ENCODE peak calls at places on chromosomes 4 and X, in seven cellular contexts. Q, U, X, W, B, I and L are unnamed samples.

GRCh38 chrX:47497274-47497673 is 14.3 kb upstream of the ZNF41 start:
- DNase-seq in Q (no peak), U (no peak), X (no peak), W (peak), B (peak), I (no peak), L (no peak)

GRCh38 chrX:43804021-43804420 is 78.2 kb downstream of the MAOB start:
- DNase-seq in Q (no peak), U (no peak), X (no peak), W (no peak), B (no peak), I (no peak), L (no peak)

GRCh38 chr4:146975535-146975934 is 29.9 kb upstream of the TTC29 start:
- DNase-seq in Q (no peak), U (no peak), X (no peak), W (no peak), B (peak), I (no peak), L (no peak)

GRCh38 chr4:133316874-133317273 is 167.8 kb downstream of the PCDH10 start:
- DNase-seq in Q (no peak), U (no peak), X (no peak), W (peak), B (no peak), I (no peak), L (no peak)

GRCh38 chr4:37928421-37928820 is 31.8 kb upstream of the PTTG2 start:
- DNase-seq in Q (no peak), U (no peak), X (no peak), W (no peak), B (no peak), I (no peak), L (no peak)

GRCh38 chrX:2498781-2499302 is 1.9 kb downstream of the DHRSX start:
- DNase-seq in Q (no peak), U (no peak), X (peak), W (peak), B (peak), I (no peak), L (no peak)

GRCh38 chrX:374566-374965 is 12.1 kb downstream of the PPP2R3B start:
- DNase-seq in Q (no peak), U (no peak), X (no peak), W (no peak), B (no peak), I (no peak), L (no peak)

GRCh38 chrX:30301977-30302376 is 7.2 kb downstream of the NR0B1 start:
- DNase-seq in Q (peak), U (no peak), X (peak), W (peak), B (no peak), I (no peak), L (no peak)

GRCh38 chr4:168739851-168740250 is 243.0 kb downstream of the PALLD start:
- DNase-seq in Q (no peak), U (no peak), X (no peak), W (no peak), B (peak), I (no peak), L (no peak)

GRCh38 chrX:38107028-38107427 is 100.7 kb downstream of the SYTL5 start:
- DNase-seq in Q (no peak), U (no peak), X (no peak), W (no peak), B (no peak), I (no peak), L (no peak)

GRCh38 chr4:113683143-113683542 is 78.4 kb downstream of the CAMK2D start:
- DNase-seq in Q (no peak), U (no peak), X (no peak), W (no peak), B (no peak), I (no peak), L (no peak)

GRCh38 chr4:79466621-79467020 is 58.6 kb upstream of the GK2 start:
- DNase-seq in Q (no peak), U (no peak), X (no peak), W (peak), B (no peak), I (no peak), L (no peak)

GRCh38 chrX:38006283-38006682 is at the start of gene SYTL5:
- DNase-seq in Q (no peak), U (no peak), X (no peak), W (peak), B (no peak), I (no peak), L (no peak)

GRCh38 chr4:26273308-26273980 is 47.4 kb upstream of the RBPJ start:
- DNase-seq in Q (no peak), U (peak), X (peak), W (no peak), B (no peak), I (no peak), L (no peak)

GRCh38 chrX:40845331-40845911 is 110.1 kb upstream of the MED14 start:
- DNase-seq in Q (no peak), U (no peak), X (peak), W (peak), B (peak), I (no peak), L (no peak)

GRCh38 chrX:78838709-78839108 is 91.2 kb downstream of the LPAR4 start:
- DNase-seq in Q (no peak), U (no peak), X (peak), W (no peak), B (no peak), I (no peak), L (no peak)

GRCh38 chr4:70651864-70652506 is 14.3 kb downstream of the JCHAIN start:
- DNase-seq in Q (peak), U (no peak), X (peak), W (peak), B (peak), I (no peak), L (no peak)

GRCh38 chr4:6992728-6993655 is 50.2 kb upstream of the TADA2B start:
- DNase-seq in Q (no peak), U (no peak), X (no peak), W (peak), B (no peak), I (no peak), L (no peak)

GRCh38 chrX:76148753-76149152 is 24.1 kb upstream of the PBDC1 start:
- DNase-seq in Q (no peak), U (no peak), X (peak), W (peak), B (peak), I (no peak), L (no peak)

GRCh38 chrX:10656214-10656613 is 35.8 kb upstream of the MID1 start:
- DNase-seq in Q (no peak), U (no peak), X (no peak), W (no peak), B (no peak), I (no peak), L (no peak)

GRCh38 chr4:137471461-137471860 is 60.8 kb downstream of the PCDH18 start:
- DNase-seq in Q (no peak), U (no peak), X (no peak), W (peak), B (no peak), I (no peak), L (no peak)

GRCh38 chrX:31845003-31845402 is 773.2 kb upstream of the FTHL17 start:
- DNase-seq in Q (no peak), U (no peak), X (no peak), W (peak), B (peak), I (no peak), L (no peak)

GRCh38 chr4:74206088-74206826 is 48.3 kb downstream of the MTHFD2L start:
- DNase-seq in Q (no peak), U (no peak), X (peak), W (peak), B (no peak), I (no peak), L (no peak)

GRCh38 chrX:55007633-55008032 is 7.5 kb downstream of the APEX2 start:
- DNase-seq in Q (no peak), U (peak), X (no peak), W (peak), B (peak), I (no peak), L (no peak)

GRCh38 chr4:25769251-25769650 is 93.5 kb downstream of the SEL1L3 start:
- DNase-seq in Q (no peak), U (no peak), X (peak), W (peak), B (no peak), I (no peak), L (no peak)

GRCh38 chr4:44988011-44988410 is 261.7 kb upstream of the GNPDA2 start:
- DNase-seq in Q (no peak), U (no peak), X (no peak), W (no peak), B (no peak), I (no peak), L (no peak)

GRCh38 chr4:125677665-125678307 is 363.0 kb downstream of the FAT4 start:
- DNase-seq in Q (no peak), U (no peak), X (no peak), W (no peak), B (peak), I (no peak), L (no peak)

GRCh38 chr4:911221-911751 is 20.8 kb downstream of the GAK start:
- DNase-seq in Q (no peak), U (no peak), X (no peak), W (no peak), B (no peak), I (peak), L (no peak)

GRCh38 chr4:13942936-13943335 is 315.4 kb upstream of the BOD1L1 start:
- DNase-seq in Q (no peak), U (no peak), X (no peak), W (no peak), B (no peak), I (no peak), L (no peak)

GRCh38 chr4:112848931-112849330 is 200.5 kb upstream of the ANK2 start:
- DNase-seq in Q (no peak), U (no peak), X (no peak), W (peak), B (no peak), I (no peak), L (no peak)

GRCh38 chrX:95318882-95319281 is 1365.8 kb upstream of the DIAPH2 start:
- DNase-seq in Q (no peak), U (no peak), X (peak), W (no peak), B (no peak), I (no peak), L (no peak)

GRCh38 chrX:70253377-70254062 is 6.5 kb downstream of the P2RY4 start:
- DNase-seq in Q (no peak), U (no peak), X (peak), W (peak), B (no peak), I (no peak), L (no peak)

GRCh38 chrX:1336331-1337143 is at the start of gene IL3RA:
- DNase-seq in Q (no peak), U (peak), X (no peak), W (no peak), B (peak), I (peak), L (no peak)

GRCh38 chrX:48045410-48046311 is 25.8 kb downstream of the ZNF630 start:
- DNase-seq in Q (no peak), U (peak), X (peak), W (peak), B (peak), I (no peak), L (no peak)

DNA sequence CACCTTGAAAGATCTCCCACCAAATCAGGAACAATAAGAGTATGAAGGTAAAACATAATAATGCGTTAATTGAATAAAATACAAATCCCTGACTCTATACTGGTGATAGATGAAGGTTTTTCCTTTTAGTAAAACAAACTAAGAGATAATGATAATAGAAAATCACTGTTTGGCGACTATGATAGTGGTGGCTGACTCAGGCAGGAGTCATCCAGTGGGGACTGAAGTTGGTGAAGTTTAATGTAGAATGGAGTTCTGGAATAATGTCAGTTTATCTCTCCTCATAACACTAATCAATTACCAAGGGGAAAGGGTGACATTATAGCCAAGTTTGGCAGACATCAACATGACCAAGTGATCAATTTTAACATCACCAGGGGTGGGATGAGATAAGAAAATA is 21.3 kb downstream of the ABCG2 start:
- DNase-seq in Q (no peak), U (no peak), X (no peak), W (peak), B (no peak), I (no peak), L (no peak)
- H3K27ac ChIP-seq in Q (no peak), U (no peak), X (no peak), W (peak), B (no peak), I (no peak), L (no peak)

GRCh38 chr4:84937381-84937977 is 29.0 kb downstream of the WDFY3 start:
- DNase-seq in Q (no peak), U (no peak), X (no peak), W (no peak), B (peak), I (no peak), L (no peak)

GRCh38 chr4:84936123-84936522 is 30.4 kb downstream of the WDFY3 start:
- DNase-seq in Q (no peak), U (no peak), X (no peak), W (no peak), B (no peak), I (no peak), L (no peak)

GRCh38 chr4:84938316-84938715 is 28.2 kb downstream of the WDFY3 start:
- DNase-seq in Q (no peak), U (no peak), X (no peak), W (peak), B (peak), I (no peak), L (no peak)

GRCh38 chr4:84940960-84941359 is 25.5 kb downstream of the WDFY3 start:
- DNase-seq in Q (no peak), U (no peak), X (no peak), W (no peak), B (no peak), I (no peak), L (no peak)

GRCh38 chr4:84939111-84939510 is 27.4 kb downstream of the WDFY3 start:
- DNase-seq in Q (no peak), U (no peak), X (no peak), W (no peak), B (no peak), I (no peak), L (no peak)
- H3K27ac ChIP-seq in Q (no peak), U (no peak), X (no peak), W (peak), B (peak), I (no peak), L (peak)

DNA sequence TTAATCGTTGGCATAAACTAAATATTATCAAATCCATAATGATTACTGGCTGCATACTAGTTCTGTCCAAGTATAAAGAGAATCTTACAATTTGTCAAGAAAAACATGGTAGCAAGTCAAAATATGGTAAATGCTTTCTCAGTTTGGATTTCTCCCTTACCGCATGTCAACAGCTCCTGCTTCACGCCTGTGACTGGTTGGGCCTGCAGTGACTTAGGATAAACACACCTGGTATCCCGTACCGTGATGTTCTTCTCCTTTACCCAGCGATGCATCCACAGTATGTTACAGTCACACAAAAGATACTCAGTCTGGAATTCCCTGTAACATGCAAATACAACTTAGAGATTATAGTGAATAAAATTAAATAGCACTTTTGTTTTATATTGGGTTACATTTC is 71.1 kb downstream of the ADGRA3 start:
- DNase-seq in Q (no peak), U (no peak), X (no peak), W (no peak), B (no peak), I (no peak), L (no peak)
- H3K27ac ChIP-seq in Q (no peak), U (no peak), X (no peak), W (no peak), B (no peak), I (no peak), L (no peak)

GRCh38 chr4:17324431-17324830 is 187.5 kb downstream of the QDPR start:
- DNase-seq in Q (peak), U (no peak), X (peak), W (peak), B (peak), I (no peak), L (no peak)
- H3K27ac ChIP-seq in Q (no peak), U (no peak), X (no peak), W (no peak), B (no peak), I (no peak), L (no peak)

GRCh38 chr4:57089549-57089948 is 20.6 kb downstream of the IGFBP7 start:
- DNase-seq in Q (no peak), U (no peak), X (no peak), W (no peak), B (no peak), I (no peak), L (no peak)
- H3K27ac ChIP-seq in Q (no peak), U (peak), X (no peak), W (no peak), B (peak), I (no peak), L (no peak)

GRCh38 chr4:88745581-88746163 is 48.0 kb upstream of the NAP1L5 start:
- DNase-seq in Q (no peak), U (no peak), X (no peak), W (no peak), B (no peak), I (no peak), L (no peak)

GRCh38 chr4:88744609-88745008 is 47.0 kb upstream of the NAP1L5 start:
- DNase-seq in Q (no peak), U (no peak), X (no peak), W (no peak), B (no peak), I (no peak), L (no peak)

GRCh38 chr4:88745175-88745574 is 47.5 kb upstream of the NAP1L5 start:
- DNase-seq in Q (no peak), U (no peak), X (no peak), W (no peak), B (no peak), I (no peak), L (no peak)

GRCh38 chr4:88747351-88747750 is 49.7 kb upstream of the NAP1L5 start:
- DNase-seq in Q (no peak), U (no peak), X (peak), W (no peak), B (no peak), I (no peak), L (no peak)

DNA sequence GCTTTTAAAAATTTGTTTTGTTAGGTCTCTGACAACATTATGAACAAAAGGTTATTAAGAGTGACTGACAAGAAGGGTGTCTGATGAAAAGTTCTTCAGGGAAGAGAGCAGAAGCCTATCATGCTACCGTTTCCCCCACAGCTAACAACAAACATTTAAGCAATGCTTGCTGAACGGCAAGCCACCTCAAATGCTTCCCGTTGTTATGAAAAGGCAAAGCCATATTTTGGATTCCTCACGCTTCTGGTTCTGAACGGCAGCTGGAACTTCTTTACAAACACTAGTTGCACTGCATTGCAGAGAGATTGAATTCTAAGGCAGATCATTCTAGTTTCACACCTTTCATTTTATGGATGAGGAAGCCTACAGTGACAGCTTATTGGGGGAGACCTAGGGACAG is 48.6 kb upstream of the NAP1L5 start:
- DNase-seq in Q (no peak), U (no peak), X (no peak), W (no peak), B (no peak), I (no peak), L (no peak)
- H3K27ac ChIP-seq in Q (no peak), U (no peak), X (no peak), W (no peak), B (no peak), I (no peak), L (peak)

DNA sequence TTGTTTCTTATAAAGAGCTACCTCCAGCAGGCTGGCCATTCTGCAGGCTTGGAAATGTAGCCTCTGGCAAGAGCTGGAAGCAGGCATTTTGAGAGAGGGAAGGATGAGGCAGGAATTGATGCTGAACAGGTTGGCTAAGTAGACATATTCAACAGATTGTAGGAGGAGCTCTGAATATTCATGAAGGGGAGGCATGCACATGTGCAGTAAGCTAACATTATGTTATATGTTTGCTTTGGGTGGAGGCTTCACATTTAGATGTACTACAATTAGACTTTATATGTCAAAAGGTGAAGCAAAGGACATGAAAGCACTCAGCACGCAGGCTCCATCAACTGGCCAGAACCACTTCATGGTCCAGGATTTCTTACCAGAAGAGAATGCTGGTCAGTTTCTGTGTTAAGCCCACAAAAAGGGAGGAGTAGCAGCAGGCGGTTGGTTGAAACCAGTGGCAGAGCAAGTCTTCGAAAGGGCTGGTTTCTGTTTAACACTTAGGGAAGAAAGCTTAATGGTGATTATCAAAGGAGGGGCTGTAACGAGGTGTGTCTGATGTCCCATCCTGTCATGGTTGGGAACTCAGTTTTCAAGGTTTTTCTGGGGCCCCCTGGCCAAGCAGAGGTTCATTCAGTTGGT is 54.8 kb downstream of the FGFBP1 start:
- DNase-seq in Q (no peak), U (no peak), X (no peak), W (no peak), B (no peak), I (no peak), L (no peak)
- H3K27ac ChIP-seq in Q (no peak), U (no peak), X (no peak), W (no peak), B (no peak), I (no peak), L (no peak)

DNA sequence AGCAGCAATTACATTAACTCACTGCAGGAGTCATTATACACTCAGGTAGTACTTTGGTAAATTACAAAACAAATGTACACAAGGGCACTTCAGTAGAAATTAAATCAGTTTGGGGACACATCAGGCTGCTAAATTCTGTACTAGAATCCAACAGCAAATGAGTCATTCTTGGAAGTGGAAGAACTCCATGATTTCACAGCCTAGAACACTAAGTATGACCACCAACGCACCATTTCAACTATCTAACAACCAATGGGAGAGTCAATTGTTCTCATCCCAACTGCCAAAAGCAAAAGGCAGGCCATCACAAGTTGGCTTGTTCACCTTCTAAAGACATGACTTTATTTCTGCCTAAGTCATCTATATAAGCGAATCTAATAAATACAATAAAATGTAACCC is 26.6 kb downstream of the PPM1K start:
- DNase-seq in Q (no peak), U (no peak), X (no peak), W (no peak), B (no peak), I (no peak), L (no peak)
- H3K27ac ChIP-seq in Q (no peak), U (no peak), X (no peak), W (no peak), B (no peak), I (no peak), L (no peak)